ENCODE peak calls at places on chromosomes 1 and 21, in seven cellular contexts. H, B, C, R, Z, Y and A are unnamed samples.

GRCh38 chr1:115547661-115548060 is 94.1 kb upstream of the VANGL1 start:
- DNase-seq in H (no peak), B (no peak), C (no peak), R (no peak), Z (no peak), Y (no peak), A (no peak)

GRCh38 chr1:230350208-230350921 is 75.8 kb downstream of the PGBD5 start:
- DNase-seq in H (no peak), B (no peak), C (no peak), R (no peak), Z (no peak), Y (no peak), A (peak; percentile 71)

GRCh38 chr21:21851657-21852056 is 853.4 kb downstream of the NCAM2 start:
- DNase-seq in H (no peak), B (no peak), C (no peak), R (no peak), Z (no peak), Y (no peak), A (peak; percentile 0)

GRCh38 chr1:44672254-44672955 is 1.9 kb downstream of the TMEM53 start:
- DNase-seq in H (no peak), B (no peak), C (no peak), R (no peak), Z (no peak), Y (no peak), A (peak; percentile 13)

GRCh38 chr1:50105430-50105829 is 3.3 kb upstream of the ELAVL4 start:
- DNase-seq in H (no peak), B (no peak), C (peak; percentile 32), R (no peak), Z (no peak), Y (no peak), A (no peak)

GRCh38 chr1:54401799-54402198 is 4.4 kb downstream of the SSBP3 start:
- DNase-seq in H (no peak), B (no peak), C (peak; percentile 34), R (no peak), Z (no peak), Y (no peak), A (no peak)

GRCh38 chr1:197590687-197591086 is 184.6 kb downstream of the DENND1B start:
- DNase-seq in H (no peak), B (no peak), C (no peak), R (no peak), Z (no peak), Y (no peak), A (no peak)

GRCh38 chr1:229244091-229244490 is 26.8 kb upstream of the RAB4A start:
- DNase-seq in H (no peak), B (no peak), C (no peak), R (no peak), Z (no peak), Y (no peak), A (no peak)